ENCODE peak calls at places on chromosomes 5 and 9, in four cellular contexts. E is HepG2, N is K562, F is SK-N-SH. V is an unnamed sample.

GRCh38 chr5:91187032-91187431 is 196.1 kb downstream of the ARRDC3 start:
- DNase-seq in N (no peak), E (no peak), F (no peak), V (no peak)

GRCh38 chr9:21770877-21771560 is 31.4 kb upstream of the MTAP start:
- DNase-seq in E (no peak), N (no peak), F (no peak), V (peak)

GRCh38 chr5:72096602-72097205 is 10.6 kb upstream of the MAP1B start:
- DNase-seq in F (no peak), E (no peak), N (no peak), V (no peak)

GRCh38 chr9:7592321-7593319 is 207.0 kb downstream of the DMAC1 start:
- DNase-seq in E (no peak), N (no peak), F (peak), V (no peak)

GRCh38 chr5:99646011-99646647 is 717.3 kb upstream of the CHD1 start:
- DNase-seq in F (no peak), N (no peak), E (no peak), V (no peak)

GRCh38 chr9:88090151-88090581 is 48.1 kb downstream of the SPATA31C2 start:
- DNase-seq in E (no peak), F (no peak), N (no peak), V (peak)

GRCh38 chr9:120757268-120757900 is 35.8 kb downstream of the FBXW2 start:
- DNase-seq in F (no peak), N (no peak), E (no peak), V (no peak)

GRCh38 chr5:98775962-98776687 is 2.7 kb downstream of the RGMB start:
- DNase-seq in E (no peak), N (no peak), F (no peak), V (peak)

GRCh38 chr9:107487521-107488399 is 1.8 kb downstream of the KLF4 start:
- DNase-seq in N (no peak), E (no peak), F (peak), V (no peak)

GRCh38 chr9:93681316-93682154 is 105.2 kb downstream of the PHF2 start:
- DNase-seq in F (peak), E (peak), N (no peak), V (no peak)

GRCh38 chr5:176647870-176648466 is 684 bp downstream of the TSPAN17 start:
- DNase-seq in F (peak), E (no peak), N (peak), V (no peak)

GRCh38 chr9:38087934-38088925 is 19.2 kb upstream of the SHB start:
- DNase-seq in N (peak), E (peak), F (peak), V (peak)

GRCh38 chr5:67246108-67246507 is 49.5 kb upstream of the CD180 start:
- DNase-seq in N (peak), E (peak), F (peak), V (peak)

GRCh38 chr5:119743927-119744326 is 114.6 kb downstream of the FAM170A start:
- DNase-seq in E (peak), F (peak), N (peak), V (peak)

GRCh38 chr5:97629281-97629680 is 446.2 kb upstream of the RIOK2 start:
- DNase-seq in N (no peak), F (no peak), E (no peak), V (peak)

DNA sequence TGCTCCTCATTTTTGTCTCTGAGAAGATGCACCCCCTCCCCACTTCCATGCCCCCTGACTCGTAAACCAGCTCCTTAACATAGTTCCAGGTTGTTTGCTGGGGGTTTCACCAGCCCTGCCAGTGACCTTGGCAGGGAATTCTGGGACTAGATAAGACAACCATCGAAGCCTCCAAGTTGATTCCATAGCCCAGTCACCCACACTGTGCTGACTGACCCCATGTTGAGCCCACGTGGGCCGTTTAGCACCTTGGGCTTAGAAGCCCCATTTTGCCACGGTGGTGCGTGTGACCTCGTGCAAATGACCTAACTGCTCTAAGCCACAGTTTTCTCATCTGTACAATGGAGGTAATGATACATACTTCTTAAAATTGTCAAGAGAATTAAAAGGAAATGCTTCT is 24.6 kb downstream of the PSAT1 start:
- DNase-seq in E (no peak), N (no peak), F (no peak), V (no peak)
- TF ChIP-seq MXI1 in E (no peak), N (no peak), F (no peak), V (no peak)

GRCh38 chr9:14400658-14400995 is 86.7 kb upstream of the NFIB start:
- DNase-seq in E (peak), N (peak), F (peak), V (peak)
- TF ChIP-seq MXI1 in E (no peak), N (no peak), F (no peak), V (no peak)

GRCh38 chr9:136053757-136054142 is 41.3 kb downstream of the NACC2 start:
- DNase-seq in F (peak), E (no peak), N (no peak), V (no peak)

GRCh38 chr9:136054146-136054545 is 40.9 kb downstream of the NACC2 start:
- DNase-seq in N (no peak), F (peak), E (no peak), V (no peak)

GRCh38 chr9:136051568-136052432 is 43.3 kb downstream of the NACC2 start:
- DNase-seq in E (peak), F (peak), N (no peak), V (peak)

GRCh38 chr9:136052433-136052880 is 42.6 kb downstream of the NACC2 start:
- DNase-seq in E (peak), F (no peak), N (no peak), V (no peak)

DNA sequence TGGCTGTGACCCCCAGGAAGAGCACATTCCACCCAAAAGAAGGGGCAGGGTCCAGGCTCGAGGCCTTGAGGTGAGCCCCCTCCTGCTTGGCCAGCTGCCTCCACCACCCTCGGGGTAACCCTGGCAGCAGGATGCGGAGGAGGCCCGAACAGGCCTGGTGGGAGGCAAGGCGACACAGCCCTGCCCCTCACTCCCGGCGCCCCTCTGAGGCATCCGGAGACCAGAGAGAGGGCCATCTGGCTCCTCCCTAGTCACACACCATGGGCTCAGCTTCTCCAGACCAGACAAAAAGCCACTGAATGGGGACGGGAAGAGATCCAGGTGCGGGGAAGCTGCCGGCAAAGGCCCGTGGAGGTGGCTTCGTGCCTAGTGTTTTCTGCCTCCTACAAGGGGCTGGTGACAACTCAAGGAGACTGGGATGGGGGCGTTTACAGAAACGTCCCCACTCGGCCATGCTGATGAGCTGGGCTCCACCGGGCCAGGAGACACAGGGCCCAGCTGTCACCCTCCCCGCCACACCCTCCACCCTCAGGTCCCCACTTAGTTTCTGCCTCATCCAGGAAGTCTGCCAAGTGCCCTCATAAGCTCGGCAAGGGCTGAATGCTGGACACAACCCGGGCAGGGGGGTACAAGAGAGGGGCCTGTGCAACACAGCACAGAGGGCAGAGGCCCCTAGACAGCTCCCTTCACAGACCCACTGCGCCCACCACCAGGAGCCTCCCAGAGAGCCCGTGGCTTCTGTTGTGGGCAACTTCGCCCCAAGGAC is 41.9 kb downstream of the NACC2 start:
- DNase-seq in F (peak), N (no peak), E (peak), V (no peak)
- TF ChIP-seq MXI1 in F (no peak), N (no peak), E (no peak), V (no peak)

GRCh38 chr5:178111925-178112324 is 1.4 kb upstream of the N4BP3 start:
- DNase-seq in N (no peak), E (no peak), F (peak), V (peak)
- TF ChIP-seq MXI1 in N (no peak), E (no peak), F (peak), V (no peak)

V was measured in IMR-90.